ENCODE peak calls at places on chromosomes 7 and 10, in seven cellular contexts. K is GM13977; F is Right ventricle myocardium superior; W is iris pigment epithelial cell; O is NCI-H1105; C is stimulated activated CD8-positive, alpha-beta memory T cell treated with anti-CD3 and anti-CD28 coated beads, Interleukin-2, amount 100 ng/mL, for 1 hour; R is astrocyte of the cerebellum. L is an unnamed sample.

GRCh38 chr7:64875258-64875657 is 27.8 kb upstream of the ZNF273 start:
- DNase-seq in K (no peak), F (no peak), W (no peak), O (no peak), C (no peak), R (no peak), L (no peak)

GRCh38 chr7:17405786-17406185 is 107.3 kb downstream of the AHR start:
- DNase-seq in K (no peak), F (no peak), W (peak; percentile 98), O (no peak), C (no peak), R (peak; percentile 32), L (no peak)

GRCh38 chr10:72221278-72221677 is 5.2 kb upstream of the ASCC1 start:
- DNase-seq in K (no peak), F (no peak), W (no peak), O (no peak), C (no peak), R (no peak), L (no peak)

GRCh38 chr7:159012353-159013069 is 132.2 kb downstream of the VIPR2 start:
- DNase-seq in K (no peak), F (peak; percentile 89), W (no peak), O (no peak), C (no peak), R (no peak), L (no peak)

GRCh38 chr10:89346264-89346971 is 18.6 kb downstream of the IFIT3 start:
- DNase-seq in K (no peak), F (no peak), W (peak; percentile 90), O (no peak), C (no peak), R (no peak), L (no peak)

GRCh38 chr7:157516311-157516710 is 179.5 kb downstream of the DNAJB6 start:
- DNase-seq in K (no peak), F (no peak), W (no peak), O (no peak), C (no peak), R (no peak), L (no peak)

GRCh38 chr10:52747680-52748079 is 24.9 kb downstream of the MBL2 start:
- DNase-seq in K (no peak), F (no peak), W (no peak), O (no peak), C (no peak), R (no peak), L (no peak)

GRCh38 chr10:103695584-103696005 is 159.8 kb downstream of the SH3PXD2A start:
- DNase-seq in K (no peak), F (no peak), W (peak; percentile 72), O (no peak), C (no peak), R (no peak), L (no peak)

GRCh38 chr10:30737931-30738391 is 108.4 kb upstream of the LYZL2 start:
- DNase-seq in K (peak; percentile 60), F (no peak), W (no peak), O (no peak), C (no peak), R (no peak), L (no peak)

GRCh38 chr10:96512524-96512991 is 1.2 kb downstream of the TLL2 start:
- DNase-seq in K (peak; percentile 47), F (peak; percentile 64), W (peak; percentile 31), O (no peak), C (no peak), R (no peak), L (no peak)

GRCh38 chr7:84049034-84049433 is 145.6 kb downstream of the SEMA3A start:
- DNase-seq in K (no peak), F (no peak), W (no peak), O (no peak), C (no peak), R (no peak), L (no peak)

GRCh38 chr10:96610817-96611216 is 24.0 kb upstream of the TM9SF3 start:
- DNase-seq in K (no peak), F (no peak), W (no peak), O (no peak), C (no peak), R (no peak), L (no peak)

GRCh38 chr10:100009283-100009792 is 409 bp downstream of the DNMBP start:
- DNase-seq in K (no peak), F (peak; percentile 80), W (peak; percentile 55), O (no peak), C (no peak), R (no peak), L (peak; percentile 28)

GRCh38 chr10:36452851-36453250 is 672.5 kb upstream of the ANKRD30A start:
- DNase-seq in K (no peak), F (no peak), W (no peak), O (no peak), C (no peak), R (no peak), L (no peak)

GRCh38 chr7:68146970-68147369 is 1150.3 kb downstream of the TYW1 start:
- DNase-seq in K (no peak), F (no peak), W (no peak), O (peak; percentile 81), C (no peak), R (no peak), L (no peak)

GRCh38 chr7:38548605-38549004 is 82.6 kb downstream of the AMPH start:
- DNase-seq in K (no peak), F (no peak), W (no peak), O (no peak), C (no peak), R (no peak), L (no peak)

GRCh38 chr10:4054651-4055435 is 269.8 kb upstream of the KLF6 start:
- DNase-seq in K (no peak), F (no peak), W (no peak), O (no peak), C (no peak), R (no peak), L (no peak)

GRCh38 chr10:72250666-72251065 is 23.1 kb upstream of the DDIT4 start:
- DNase-seq in K (no peak), F (peak; percentile 76), W (peak; percentile 97), O (no peak), C (no peak), R (peak; percentile 76), L (no peak)

GRCh38 chr10:77177589-77177988 is 460.0 kb downstream of the KCNMA1 start:
- DNase-seq in K (no peak), F (no peak), W (no peak), O (no peak), C (no peak), R (no peak), L (no peak)

GRCh38 chr7:132793474-132793873 is 217.2 kb upstream of the PLXNA4 start:
- DNase-seq in K (no peak), F (no peak), W (no peak), O (no peak), C (no peak), R (no peak), L (no peak)

GRCh38 chr10:94757916-94758315 is 4.6 kb upstream of the CYP2C19 start:
- DNase-seq in K (no peak), F (no peak), W (no peak), O (no peak), C (no peak), R (no peak), L (no peak)

GRCh38 chr7:155291045-155291530 is 6.6 kb upstream of the INSIG1 start:
- DNase-seq in K (no peak), F (no peak), W (peak; percentile 57), O (no peak), C (no peak), R (no peak), L (no peak)

GRCh38 chr10:35912615-35913170 is 270.6 kb upstream of the FZD8 start:
- DNase-seq in K (no peak), F (no peak), W (peak; percentile 69), O (no peak), C (no peak), R (no peak), L (no peak)

GRCh38 chr7:130878785-130879184 is 144.8 kb upstream of the KLF14 start:
- DNase-seq in K (no peak), F (no peak), W (no peak), O (no peak), C (no peak), R (no peak), L (no peak)

GRCh38 chr7:42385912-42386311 is 148.9 kb upstream of the GLI3 start:
- DNase-seq in K (no peak), F (no peak), W (no peak), O (no peak), C (no peak), R (no peak), L (no peak)

GRCh38 chr7:3187378-3188040 is 113.5 kb upstream of the SDK1 start:
- DNase-seq in K (no peak), F (no peak), W (no peak), O (no peak), C (no peak), R (no peak), L (no peak)

GRCh38 chr7:30276203-30276900 is 8.0 kb upstream of the ZNRF2 start:
- DNase-seq in K (peak; percentile 32), F (no peak), W (peak; percentile 64), O (peak; percentile 5), C (no peak), R (peak; percentile 51), L (peak; percentile 23)

GRCh38 chr10:115831025-115831424 is 442.0 kb downstream of the GFRA1 start:
- DNase-seq in K (no peak), F (no peak), W (no peak), O (no peak), C (no peak), R (no peak), L (no peak)

GRCh38 chr10:31036209-31036608 is 4.5 kb upstream of the ZNF438 start:
- DNase-seq in K (no peak), F (no peak), W (peak; percentile 26), O (no peak), C (no peak), R (no peak), L (no peak)

GRCh38 chr7:124155400-124156022 is 122.6 kb upstream of the TMEM229A start:
- DNase-seq in K (peak; percentile 6), F (no peak), W (peak; percentile 31), O (peak; percentile 49), C (no peak), R (peak; percentile 37), L (no peak)

GRCh38 chr7:158931899-158932298 is 75.5 kb downstream of the DYNC2I1 start:
- DNase-seq in K (no peak), F (no peak), W (no peak), O (no peak), C (no peak), R (no peak), L (no peak)

GRCh38 chr7:41882271-41882670 is 179.4 kb upstream of the INHBA start:
- DNase-seq in K (no peak), F (no peak), W (no peak), O (no peak), C (no peak), R (no peak), L (no peak)

GRCh38 chr7:135509589-135509838 is 388 bp downstream of the CNOT4 start:
- DNase-seq in K (no peak), F (no peak), W (no peak), O (no peak), C (no peak), R (no peak), L (no peak)

GRCh38 chr7:24924375-24924774 is 55.6 kb downstream of the OSBPL3 start:
- DNase-seq in K (no peak), F (no peak), W (no peak), O (no peak), C (no peak), R (no peak), L (no peak)

GRCh38 chr10:77162697-77163096 is 474.9 kb downstream of the KCNMA1 start:
- DNase-seq in K (no peak), F (no peak), W (peak; percentile 92), O (no peak), C (no peak), R (no peak), L (no peak)

L was measured in central memory CD8-positive, alpha-beta T cell.